ENCODE peak calls at places on chromosome 3, in seven cellular contexts. U is HFF-Myc; I is T-helper 17 cell; R is activated T-cell treated with anti-CD3 and anti-CD28 coated beads, Interleukin-2, amount 50 U/mL, for 72 hours; D is pulmonary artery endothelial cell; A is GM23338; H is epithelial cell of esophagus. Y is an unnamed sample.
A peak's percentile ranks its signal among the peaks of the same experiment; 100 is the strongest.

GRCh38 chr3:148990211-148990610 is 1.1 kb upstream of the GYG1 start:
- DNase-seq in U (no peak), H (no peak), I (no peak), A (no peak), R (peak; percentile 7), D (no peak), Y (no peak)

GRCh38 chr3:73056365-73057150 is 4.9 kb upstream of the EBLN2 start:
- DNase-seq in D (no peak), I (no peak), A (peak; percentile 59), R (no peak), U (peak; percentile 15), H (peak; percentile 63), Y (no peak)

GRCh38 chr3:23389089-23389488 is 186.0 kb downstream of the UBE2E2 start:
- DNase-seq in I (no peak), H (peak; percentile 72), A (peak; percentile 84), R (no peak), U (no peak), D (no peak), Y (no peak)

GRCh38 chr3:58392191-58392590 is 41.4 kb downstream of the PDHB start:
- DNase-seq in A (no peak), H (no peak), I (no peak), D (no peak), U (no peak), R (no peak), Y (no peak)

GRCh38 chr3:143974877-143975238 is 3.2 kb downstream of the DIPK2A start:
- DNase-seq in R (no peak), D (no peak), I (no peak), H (peak; percentile 46), A (no peak), U (no peak), Y (no peak)

GRCh38 chr3:51999861-52000260 is 4.2 kb upstream of the RPL29 start:
- DNase-seq in H (no peak), A (no peak), I (no peak), U (no peak), D (no peak), R (no peak), Y (no peak)

GRCh38 chr3:48086736-48087470 is 70.7 kb upstream of the MAP4 start:
- DNase-seq in D (no peak), I (no peak), R (no peak), U (peak; percentile 37), A (no peak), H (peak; percentile 69), Y (no peak)

GRCh38 chr3:50256978-50257890 is 11.7 kb upstream of the SEMA3B start:
- DNase-seq in D (no peak), I (no peak), H (peak; percentile 57), R (peak; percentile 50), A (peak; percentile 82), U (no peak), Y (no peak)

GRCh38 chr3:177563792-177564191 is 366.5 kb upstream of the TBL1XR1 start:
- DNase-seq in D (no peak), I (no peak), R (no peak), A (peak; percentile 18), U (no peak), H (no peak), Y (no peak)

GRCh38 chr3:33134026-33134625 is 20.3 kb downstream of the CRTAP start:
- DNase-seq in A (no peak), D (no peak), U (no peak), R (no peak), I (no peak), H (peak; percentile 67), Y (no peak)

GRCh38 chr3:155714295-155714718 is 30.6 kb downstream of the PLCH1 start:
- DNase-seq in H (no peak), I (no peak), A (peak; percentile 59), R (no peak), U (no peak), D (no peak), Y (no peak)

GRCh38 chr3:18442743-18443669 is 17.9 kb upstream of the SATB1 start:
- DNase-seq in U (no peak), D (no peak), H (no peak), A (peak; percentile 20), I (no peak), R (peak; percentile 60), Y (no peak)

GRCh38 chr3:42535981-42536784 is 33.7 kb downstream of the VIPR1 start:
- DNase-seq in A (peak; percentile 97), H (peak; percentile 63), I (peak; percentile 28), U (no peak), D (no peak), R (peak; percentile 43), Y (no peak)

GRCh38 chr3:57298041-57298440 is 5.6 kb upstream of the ASB14 start:
- DNase-seq in D (no peak), A (no peak), I (no peak), U (no peak), R (peak; percentile 28), H (peak; percentile 90), Y (no peak)

Y was measured in sciatic nerve.